ENCODE peak calls at places on chromosomes 1 and 21, in eight cellular contexts. J is mammary epithelial cell, T is neural progenitor cell, Y is HCT116, O is endothelial cell of umbilical vein, X is trophoblast cell, C is keratinocyte, I is GM23248. R is an unnamed sample. For H3K79me2, the result is how much of the 10 kb centered on the place peaks cover.

GRCh38 chr1:7991504-7992440 is 30.3 kb downstream of the PARK7 start:
- DNase-seq in X (peak), T (no peak), I (peak), Y (no peak), J (no peak), C (no peak), O (no peak), R (peak)

GRCh38 chr1:36400825-36401601 is 3.3 kb upstream of the LSM10 start:
- DNase-seq in C (no peak), O (peak), Y (peak), X (peak), I (peak), J (no peak), T (peak), R (peak)

GRCh38 chr21:28767523-28767922 is 225.2 kb downstream of the LTN1 start:
- DNase-seq in X (no peak), O (no peak), Y (no peak), C (no peak), J (no peak), T (no peak), I (no peak), R (no peak)

GRCh38 chr1:90012305-90012704 is 17.4 kb downstream of the ZNF326 start:
- DNase-seq in O (no peak), J (no peak), C (no peak), I (no peak), T (no peak), Y (no peak), X (peak), R (peak)

GRCh38 chr1:205678286-205679111 is 1.8 kb downstream of the SLC45A3 start:
- DNase-seq in C (no peak), X (no peak), O (peak), I (peak), J (no peak), T (no peak), Y (no peak), R (peak)

GRCh38 chr1:1001631-1002300 is 1.9 kb upstream of the HES4 start:
- DNase-seq in J (peak), O (peak), I (peak), C (no peak), X (peak), T (peak), Y (peak), R (peak)

GRCh38 chr1:116737020-116737854 is 17.0 kb upstream of the CD2 start:
- DNase-seq in O (peak), I (peak), C (no peak), T (peak), X (peak), J (peak), Y (peak), R (peak)

GRCh38 chr1:159473335-159473734 is 33.8 kb downstream of the OR10J1 start:
- DNase-seq in C (no peak), T (no peak), Y (no peak), I (peak), X (no peak), J (no peak), O (peak), R (no peak)

GRCh38 chr1:237201155-237201554 is 159.2 kb downstream of the RYR2 start:
- DNase-seq in Y (no peak), O (no peak), X (no peak), I (no peak), T (no peak), J (no peak), C (no peak), R (no peak)

GRCh38 chr1:234716907-234717375 is 107.0 kb upstream of the IRF2BP2 start:
- DNase-seq in X (no peak), T (no peak), O (no peak), J (no peak), C (no peak), Y (no peak), I (no peak), R (no peak)

GRCh38 chr1:207919523-207920210 is 8.7 kb upstream of the CD34 start:
- DNase-seq in T (no peak), J (no peak), O (peak), C (no peak), X (no peak), Y (no peak), I (peak), R (no peak)

GRCh38 chr1:91138959-91139358 is 117.1 kb upstream of the ZNF644 start:
- DNase-seq in Y (no peak), C (no peak), T (no peak), O (no peak), X (no peak), J (no peak), I (no peak), R (no peak)

GRCh38 chr1:213988639-213989070 is 882 bp downstream of the PROX1 start:
- DNase-seq in O (no peak), C (no peak), T (no peak), X (no peak), I (peak), J (no peak), Y (no peak), R (no peak)

GRCh38 chr1:47725732-47726495 is 271.3 kb downstream of the TRABD2B start:
- DNase-seq in X (peak), O (peak), C (peak), Y (peak), J (peak), I (peak), T (peak), R (peak)

GRCh38 chr1:89739013-89739843 is 81.6 kb upstream of the LRRC8D start:
- DNase-seq in J (peak), I (peak), C (no peak), O (no peak), Y (no peak), T (no peak), X (peak), R (peak)

GRCh38 chr1:225962440-225962975 is 21.5 kb upstream of the LEFTY2 start:
- DNase-seq in T (peak), O (peak), C (no peak), Y (no peak), I (peak), J (no peak), X (no peak), R (peak)

GRCh38 chr1:172144445-172145060 is 275.9 kb upstream of the C1orf105 start:
- DNase-seq in Y (no peak), T (no peak), J (no peak), C (no peak), I (peak), O (peak), X (no peak), R (peak)
- H3K4me3 ChIP-seq in Y (no peak), T (no peak), J (no peak), C (no peak), I (peak), O (peak), X (peak), R (peak)

DNA sequence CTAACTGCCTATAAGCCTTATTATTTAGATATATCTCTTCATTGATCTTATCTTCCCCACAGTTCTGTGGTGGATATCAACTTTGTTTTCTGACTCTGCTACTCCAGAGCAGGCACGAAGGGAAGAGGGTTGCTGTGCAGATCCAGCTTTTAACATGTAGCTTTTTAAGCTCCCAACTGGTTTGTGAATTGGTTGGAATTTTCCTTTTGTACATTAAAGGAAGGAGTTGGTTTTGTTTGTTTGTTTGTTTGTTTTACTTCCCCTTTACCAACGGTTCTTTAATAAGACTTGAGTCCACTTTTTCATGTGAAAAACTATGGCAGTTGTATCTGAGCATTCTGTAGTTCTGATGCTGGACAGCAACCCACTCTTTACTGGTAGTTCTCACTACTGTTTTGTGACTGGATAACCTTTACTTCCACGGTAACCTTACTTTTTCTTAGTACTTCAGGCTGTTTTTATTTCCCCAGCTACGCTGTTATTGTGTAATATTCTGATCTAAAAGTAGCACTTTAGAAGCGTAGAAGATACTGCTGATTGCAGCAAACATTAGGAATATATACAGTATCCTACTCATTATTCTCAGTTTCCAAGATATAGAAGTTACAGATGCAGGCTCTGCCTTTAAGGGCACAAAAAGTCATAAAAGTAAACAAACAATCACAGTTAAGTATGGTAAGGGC is 1.6 kb downstream of the GNPAT start:
- DNase-seq in C (no peak), O (peak), I (peak), T (no peak), X (no peak), J (peak), Y (no peak), R (peak)
- H3K9ac ChIP-seq in C (no peak), O (no peak), I (no peak), T (peak), X (no peak), J (peak), Y (peak), R (no peak)

DNA sequence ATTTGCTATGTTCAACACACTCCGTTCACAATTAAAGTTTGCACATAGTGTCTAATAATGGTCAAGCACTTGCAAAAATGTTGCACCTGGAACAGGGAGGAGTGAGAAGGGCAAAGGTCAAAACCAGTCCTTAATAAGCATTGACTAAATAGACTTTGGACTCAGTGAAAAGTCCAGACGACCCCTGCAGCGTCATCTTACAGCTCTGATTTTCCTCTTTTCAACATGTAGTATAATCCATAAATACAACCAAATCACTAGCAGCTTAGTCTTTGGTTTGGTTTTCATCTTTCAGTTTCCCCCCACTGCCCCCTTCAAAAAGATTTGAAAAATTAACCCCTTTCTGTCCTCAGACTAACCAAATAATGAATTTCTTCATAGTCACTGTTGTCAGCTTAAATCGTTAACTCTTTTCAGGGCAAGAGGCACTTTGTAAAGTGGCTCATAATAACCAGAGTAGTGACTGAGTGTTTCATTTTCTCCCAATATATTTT is 290.3 kb downstream of the PTPRC start:
- DNase-seq in J (no peak), T (no peak), O (no peak), Y (no peak), C (no peak), I (no peak), X (no peak), R (no peak)
- H3K79me2 ChIP-seq in J (half or more), T (under half), O (half or more), Y (half or more), C (half or more), I (half or more), X (under half), R (half or more)

DNA sequence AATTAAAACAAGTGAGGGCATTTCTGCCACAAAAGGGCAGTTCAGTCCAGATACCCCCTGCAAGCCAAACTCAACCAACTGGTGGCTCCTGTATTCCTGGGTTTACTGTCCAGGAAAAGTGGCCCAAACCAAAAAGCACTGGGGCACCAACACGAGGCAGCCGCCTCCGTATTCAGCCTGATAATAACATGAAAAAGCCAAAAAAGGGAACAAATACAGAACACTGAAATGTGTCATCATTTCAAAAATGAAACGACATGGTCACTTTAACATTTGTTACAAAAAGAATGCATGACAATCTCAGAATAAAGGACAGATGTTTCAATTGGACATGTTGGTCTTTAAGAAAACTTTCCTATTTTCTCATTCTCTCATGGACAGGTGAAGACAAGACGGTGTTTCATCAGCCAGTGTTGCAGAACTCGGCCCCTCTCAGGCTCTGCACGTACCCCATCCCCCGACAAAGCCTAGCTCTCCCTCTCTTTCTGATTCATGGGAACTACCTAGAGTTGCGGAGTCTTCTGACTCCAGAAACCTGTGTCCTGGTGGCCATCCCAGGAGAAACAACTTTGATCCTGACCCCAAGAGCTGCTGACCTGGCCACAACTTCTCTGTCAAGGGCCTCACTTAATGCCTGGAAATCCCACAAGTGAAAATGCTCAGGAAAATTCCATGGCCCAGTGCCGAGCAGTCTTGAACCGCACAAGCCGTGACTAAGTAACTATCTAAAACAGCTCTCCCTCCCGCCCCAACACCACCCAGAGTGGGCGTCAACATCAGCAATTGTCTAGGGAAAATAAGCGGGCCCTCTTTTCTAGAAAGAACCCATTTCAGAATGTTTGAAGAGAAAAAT is 27.1 kb downstream of the ZBTB17 start:
- DNase-seq in T (no peak), J (peak), I (peak), O (peak), Y (no peak), X (peak), C (peak), R (peak)
- H3K4me3 ChIP-seq in T (no peak), J (peak), I (peak), O (no peak), Y (no peak), X (no peak), C (no peak), R (peak)

GRCh38 chr1:169526998-169527397 is 41.3 kb upstream of the SLC19A2 start:
- DNase-seq in O (no peak), Y (no peak), I (peak), X (no peak), T (no peak), C (no peak), J (no peak), R (no peak)

GRCh38 chr1:169526120-169526832 is 40.5 kb upstream of the SLC19A2 start:
- DNase-seq in Y (no peak), J (no peak), C (no peak), I (no peak), T (no peak), O (no peak), X (no peak), R (no peak)

GRCh38 chr1:169527461-169528213 is 41.9 kb upstream of the SLC19A2 start:
- DNase-seq in J (no peak), I (peak), C (no peak), Y (no peak), O (no peak), X (no peak), T (no peak), R (peak)

GRCh38 chr1:169528214-169529067 is 42.7 kb upstream of the SLC19A2 start:
- DNase-seq in J (no peak), T (no peak), O (no peak), I (no peak), C (no peak), Y (no peak), X (no peak), R (no peak)

DNA sequence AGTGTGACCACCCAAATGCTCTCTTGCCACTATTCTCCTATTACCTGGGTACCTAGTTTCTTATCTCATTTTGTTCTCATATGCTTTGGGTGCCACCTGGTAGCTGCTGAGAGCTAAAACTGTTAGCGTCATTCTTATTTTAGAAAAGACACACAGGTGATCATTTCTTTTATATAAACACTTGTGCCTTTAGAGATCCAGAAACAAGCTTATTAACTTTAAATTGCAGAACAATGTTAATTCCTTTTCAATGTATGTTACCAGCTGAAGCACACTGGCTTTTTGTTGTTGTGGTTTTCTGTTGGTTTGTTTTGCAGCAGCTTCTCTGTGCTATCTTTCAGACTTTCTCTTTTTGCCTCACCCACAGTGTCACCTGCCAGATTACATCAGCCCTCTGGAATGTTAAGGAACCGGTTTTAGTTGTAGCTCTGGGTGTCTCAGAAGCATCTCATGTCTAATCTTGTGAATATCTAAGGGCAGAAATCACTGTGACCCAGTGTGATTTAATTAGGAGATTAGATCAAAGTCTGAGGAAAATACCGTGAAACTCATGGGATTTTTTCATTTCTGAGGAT is 43.4 kb upstream of the SLC19A2 start:
- DNase-seq in X (peak), O (no peak), T (peak), Y (peak), J (peak), C (no peak), I (no peak), R (peak)
- H3K9ac ChIP-seq in X (no peak), O (no peak), T (no peak), Y (peak), J (no peak), C (peak), I (no peak), R (no peak)